ENCODE peak calls at places on chromosomes 3 and 15, in seven cellular contexts. I is coronary artery, J is fibroblast of the aortic adventitia, Q is GM12865, M is A549, L is cardiac fibroblast, V is AG04450. A is an unnamed sample.
A peak's percentile ranks its signal among the peaks of the same experiment; 100 is the strongest.

GRCh38 chr15:48981941-48982340 is 18.2 kb upstream of the SHC4 start:
- DNase-seq in I (no peak), L (peak; percentile 18), J (no peak), Q (no peak), V (no peak), M (no peak), A (no peak)

GRCh38 chr3:196440041-196440537 is 7.9 kb upstream of the UBXN7 start:
- DNase-seq in M (no peak), L (peak; percentile 73), Q (peak; percentile 78), J (peak; percentile 93), I (no peak), V (peak; percentile 39), A (no peak)

GRCh38 chr3:43870110-43870509 is 179.4 kb downstream of the ABHD5 start:
- DNase-seq in Q (no peak), V (peak; percentile 26), M (peak; percentile 52), I (no peak), L (peak; percentile 82), J (peak; percentile 70), A (no peak)

GRCh38 chr3:144775581-144775980 is 804.0 kb downstream of the DIPK2A start:
- DNase-seq in J (no peak), V (no peak), L (no peak), I (no peak), M (no peak), Q (no peak), A (no peak)

GRCh38 chr3:118772036-118773030 is 262.3 kb downstream of the IGSF11 start:
- DNase-seq in I (no peak), V (no peak), J (no peak), L (no peak), Q (peak; percentile 77), M (no peak), A (no peak)

GRCh38 chr15:75452364-75452967 is 976 bp upstream of the SIN3A start:
- DNase-seq in J (peak; percentile 81), L (peak; percentile 84), M (peak; percentile 88), Q (peak; percentile 89), V (peak; percentile 41), I (peak; percentile 92), A (peak; percentile 72)

GRCh38 chr15:58773024-58773423 is 1.9 kb downstream of the MINDY2 start:
- DNase-seq in V (no peak), Q (no peak), L (no peak), J (no peak), M (no peak), I (no peak), A (no peak)

GRCh38 chr3:152021951-152022461 is 148.6 kb downstream of the SUCNR1 start:
- DNase-seq in Q (no peak), V (no peak), I (no peak), L (peak; percentile 55), M (peak; percentile 18), J (peak; percentile 37), A (no peak)

GRCh38 chr3:143653493-143653892 is 194.8 kb downstream of the SLC9A9 start:
- DNase-seq in J (no peak), I (no peak), Q (no peak), L (no peak), M (no peak), V (no peak), A (no peak)

GRCh38 chr3:71587958-71588357 is 4.4 kb upstream of the FOXP1 start:
- DNase-seq in L (no peak), M (no peak), V (no peak), I (no peak), J (no peak), Q (no peak), A (no peak)

GRCh38 chr3:15557511-15557946 is 36.0 kb upstream of the COLQ start:
- DNase-seq in Q (peak; percentile 80), V (peak; percentile 39), J (peak; percentile 85), M (peak; percentile 28), L (peak; percentile 77), I (no peak), A (peak; percentile 71)

GRCh38 chr3:15220661-15221060 is 14.6 kb downstream of the CAPN7 start:
- DNase-seq in M (no peak), V (no peak), J (no peak), L (no peak), Q (no peak), I (no peak), A (no peak)

GRCh38 chr3:12154151-12154550 is 4.6 kb downstream of the TIMP4 start:
- DNase-seq in L (peak; percentile 45), M (no peak), V (no peak), I (no peak), J (peak; percentile 37), Q (no peak), A (no peak)

GRCh38 chr15:37206690-37207089 is 106.3 kb upstream of the MEIS2 start:
- DNase-seq in Q (no peak), V (no peak), L (no peak), I (no peak), M (no peak), J (no peak), A (no peak)

GRCh38 chr15:37203050-37203449 is 102.7 kb upstream of the MEIS2 start:
- DNase-seq in Q (no peak), J (no peak), V (no peak), L (no peak), M (no peak), I (no peak), A (no peak)

GRCh38 chr15:37199546-37199945 is 99.2 kb upstream of the MEIS2 start:
- DNase-seq in V (no peak), Q (no peak), I (no peak), L (no peak), M (no peak), J (no peak), A (no peak)

GRCh38 chr15:37208475-37209363 is 108.4 kb upstream of the MEIS2 start:
- DNase-seq in L (no peak), V (no peak), M (no peak), Q (no peak), J (no peak), I (no peak), A (no peak)

DNA sequence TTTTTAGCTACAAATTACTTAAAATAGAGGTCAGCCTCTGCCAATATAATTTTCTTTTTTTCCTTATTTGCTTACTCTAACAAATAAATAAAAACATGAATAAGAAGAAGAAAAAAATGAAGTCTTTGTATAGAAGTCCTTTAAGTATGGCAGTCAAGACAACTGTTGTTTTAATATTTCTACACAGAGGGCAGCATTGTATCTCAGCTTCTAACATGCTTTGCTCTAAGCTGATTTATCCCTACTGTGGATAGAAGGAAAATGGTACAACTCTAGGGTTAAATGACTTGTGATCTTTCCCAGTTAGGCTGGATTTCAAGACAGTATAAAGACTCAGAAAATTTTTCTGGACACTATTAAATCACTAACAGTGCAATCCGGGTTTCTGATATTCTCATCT is 104.3 kb upstream of the MEIS2 start:
- DNase-seq in J (no peak), Q (no peak), I (no peak), M (no peak), V (no peak), L (no peak), A (no peak)
- TF ChIP-seq CTCF in J (no peak), Q (no peak), I (no peak), M (no peak), V (no peak), L (no peak), A (no peak)

GRCh38 chr15:44243146-44243545 is 45.4 kb upstream of the GOLM2 start:
- DNase-seq in M (no peak), V (no peak), Q (no peak), J (peak; percentile 73), L (no peak), I (no peak), A (no peak)

GRCh38 chr15:44246521-44247268 is 41.8 kb upstream of the GOLM2 start:
- DNase-seq in J (no peak), L (peak; percentile 22), M (no peak), V (no peak), Q (no peak), I (no peak), A (no peak)

GRCh38 chr15:44243829-44244228 is 44.7 kb upstream of the GOLM2 start:
- DNase-seq in V (no peak), J (no peak), M (no peak), Q (no peak), L (no peak), I (no peak), A (no peak)
- TF ChIP-seq CTCF in V (peak; percentile 35), J (peak; percentile 6), M (no peak), Q (no peak), L (no peak), I (no peak), A (no peak)

GRCh38 chr15:91855241-91855640 is 1.7 kb downstream of the SLCO3A1 start:
- DNase-seq in J (no peak), M (no peak), I (no peak), L (no peak), Q (no peak), V (no peak), A (no peak)

GRCh38 chr15:91852741-91853500 is 587 bp upstream of the SLCO3A1 start:
- DNase-seq in M (peak; percentile 92), I (peak; percentile 86), L (peak; percentile 74), J (peak; percentile 66), V (no peak), Q (peak; percentile 69), A (peak; percentile 93)

GRCh38 chr15:91853968-91854943 is 748 bp downstream of the SLCO3A1 start:
- DNase-seq in I (peak; percentile 79), V (no peak), Q (no peak), M (peak; percentile 45), L (no peak), J (no peak), A (peak; percentile 71)

GRCh38 chr15:91855684-91856553 is 2.4 kb downstream of the SLCO3A1 start:
- DNase-seq in J (no peak), M (peak; percentile 73), Q (no peak), V (no peak), I (no peak), L (no peak), A (no peak)

DNA sequence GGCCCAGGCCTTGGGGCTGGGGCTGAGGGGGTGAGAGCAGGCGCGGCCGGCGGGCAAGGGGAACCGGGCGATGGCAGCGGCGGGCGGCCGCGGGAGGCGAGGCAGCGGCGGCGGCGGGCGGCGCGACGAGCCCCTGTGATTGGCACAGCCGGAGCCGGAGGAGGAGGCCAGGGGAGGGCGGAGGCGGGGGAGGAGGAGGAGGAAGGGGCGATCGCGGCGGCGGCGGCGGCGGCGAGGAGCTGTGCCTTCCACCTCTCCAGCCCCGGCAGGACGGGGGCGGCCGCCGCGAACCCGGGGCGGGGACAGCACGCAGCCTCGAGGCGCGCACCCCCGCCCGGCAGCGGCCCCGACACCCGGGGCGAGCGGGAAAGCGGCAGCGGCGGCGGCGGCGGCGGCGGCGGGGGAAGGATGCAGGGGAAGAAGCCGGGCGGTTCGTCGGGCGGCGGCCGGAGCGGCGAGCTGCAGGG is at the start of gene SLCO3A1:
- DNase-seq in I (peak; percentile 86), Q (no peak), M (peak; percentile 66), J (peak; percentile 45), L (peak; percentile 49), V (no peak), A (peak; percentile 68)
- TF ChIP-seq CTCF in I (no peak), Q (no peak), M (no peak), J (no peak), L (no peak), V (no peak), A (no peak)

GRCh38 chr3:193317901-193318300 is 60.7 kb downstream of the ATP13A5 start:
- DNase-seq in J (no peak), Q (no peak), I (no peak), V (no peak), M (no peak), L (no peak), A (no peak)

GRCh38 chr3:193310914-193311723 is 67.4 kb downstream of the ATP13A5 start:
- DNase-seq in Q (no peak), L (no peak), I (no peak), V (no peak), J (no peak), M (no peak), A (no peak)

GRCh38 chr3:193313448-193313958 is 65.0 kb downstream of the ATP13A5 start:
- DNase-seq in I (no peak), M (no peak), J (no peak), L (no peak), V (no peak), Q (no peak), A (no peak)

GRCh38 chr3:193314161-193314560 is 64.4 kb downstream of the ATP13A5 start:
- DNase-seq in L (no peak), M (peak; percentile 2), Q (no peak), V (no peak), I (no peak), J (no peak), A (no peak)
- TF ChIP-seq CTCF in L (no peak), M (no peak), Q (peak; percentile 6), V (peak; percentile 20), I (no peak), J (peak; percentile 3), A (no peak)

A was measured in CD14-positive monocyte.